ENCODE peak calls at places on chromosomes 4 and X, in five cellular contexts. One of them, this sample, is unnamed.

GRCh38 chr4:121336706-121337105 is 44.1 kb downstream of the QRFPR start:
- DNase-seq in ovary: no peak
- DNase-seq in posterior cingulate gyrus: no peak
- DNase-seq in Ammon's horn: no peak
- DNase-seq in suprapubic skin: no peak
- DNase-seq in this sample: peak

GRCh38 chr4:54446556-54446955 is 211.2 kb upstream of the KIT start:
- DNase-seq in Ammon's horn: no peak
- DNase-seq in ovary: no peak
- DNase-seq in posterior cingulate gyrus: no peak
- DNase-seq in suprapubic skin: no peak
- DNase-seq in this sample: no peak

GRCh38 chr4:175542787-175543186 is 269.3 kb downstream of the GPM6A start:
- DNase-seq in ovary: no peak
- DNase-seq in Ammon's horn: no peak
- DNase-seq in suprapubic skin: no peak
- DNase-seq in posterior cingulate gyrus: no peak
- DNase-seq in this sample: no peak

GRCh38 chrX:29215251-29215650 is 628.0 kb downstream of the IL1RAPL1 start:
- DNase-seq in suprapubic skin: no peak
- DNase-seq in Ammon's horn: no peak
- DNase-seq in posterior cingulate gyrus: no peak
- DNase-seq in ovary: no peak
- DNase-seq in this sample: peak

GRCh38 chrX:56233682-56234081 is 1.5 kb downstream of the KLF8 start:
- DNase-seq in posterior cingulate gyrus: no peak
- DNase-seq in suprapubic skin: peak
- DNase-seq in Ammon's horn: no peak
- DNase-seq in ovary: peak
- DNase-seq in this sample: peak

GRCh38 chr4:37757121-37757520 is 69.4 kb upstream of the PGM2 start:
- DNase-seq in suprapubic skin: no peak
- DNase-seq in ovary: no peak
- DNase-seq in posterior cingulate gyrus: no peak
- DNase-seq in Ammon's horn: no peak
- DNase-seq in this sample: no peak

GRCh38 chrX:47232803-47233332 is at the start of gene USP11:
- DNase-seq in Ammon's horn: peak
- DNase-seq in ovary: peak
- DNase-seq in suprapubic skin: peak
- DNase-seq in posterior cingulate gyrus: peak
- DNase-seq in this sample: no peak

GRCh38 chr4:141467225-141467624 is 169.2 kb upstream of the IL15 start:
- DNase-seq in posterior cingulate gyrus: no peak
- DNase-seq in ovary: no peak
- DNase-seq in Ammon's horn: no peak
- DNase-seq in suprapubic skin: no peak
- DNase-seq in this sample: no peak

GRCh38 chr4:15202481-15202880 is 200.2 kb downstream of the CPEB2 start:
- DNase-seq in suprapubic skin: no peak
- DNase-seq in Ammon's horn: no peak
- DNase-seq in posterior cingulate gyrus: no peak
- DNase-seq in ovary: no peak
- DNase-seq in this sample: no peak

GRCh38 chr4:39505581-39505980 is 21.7 kb downstream of the UGDH start:
- DNase-seq in posterior cingulate gyrus: no peak
- DNase-seq in suprapubic skin: no peak
- DNase-seq in Ammon's horn: no peak
- DNase-seq in ovary: no peak
- DNase-seq in this sample: no peak

This sample was measured in foreskin keratinocyte.